ENCODE peak calls at places on chromosomes 6 and 20, in nine cellular contexts. One of them, this sample, is unnamed.

GRCh38 chr6:137094411-137095008 is 49.7 kb upstream of the IL20RA start:
- DNase-seq in transverse colon: peak; percentile 56
- DNase-seq in MM.1S: peak; percentile 72
- DNase-seq in NB4: peak; percentile 91
- DNase-seq in GM12864: peak; percentile 70
- DNase-seq in CD4-positive, alpha-beta T cell: peak; percentile 31
- DNase-seq in AG09309: peak; percentile 40
- DNase-seq in IMR-90: peak; percentile 67
- DNase-seq in bronchial epithelial cell: peak; percentile 76
- DNase-seq in this sample: peak; percentile 40

GRCh38 chr6:157550114-157550989 is 169.4 kb downstream of the ZDHHC14 start:
- DNase-seq in transverse colon: no peak
- DNase-seq in MM.1S: no peak
- DNase-seq in NB4: no peak
- DNase-seq in GM12864: no peak
- DNase-seq in CD4-positive, alpha-beta T cell: no peak
- DNase-seq in AG09309: no peak
- DNase-seq in IMR-90: no peak
- DNase-seq in bronchial epithelial cell: no peak
- DNase-seq in this sample: no peak

GRCh38 chr6:45569210-45569945 is 191.6 kb upstream of the SUPT3H start:
- DNase-seq in transverse colon: no peak
- DNase-seq in MM.1S: no peak
- DNase-seq in NB4: no peak
- DNase-seq in GM12864: no peak
- DNase-seq in CD4-positive, alpha-beta T cell: no peak
- DNase-seq in AG09309: no peak
- DNase-seq in IMR-90: no peak
- DNase-seq in bronchial epithelial cell: peak; percentile 82
- DNase-seq in this sample: no peak

GRCh38 chr6:9766240-9766915 is 648.5 kb downstream of the TFAP2A start:
- DNase-seq in transverse colon: no peak
- DNase-seq in MM.1S: no peak
- DNase-seq in NB4: no peak
- DNase-seq in GM12864: no peak
- DNase-seq in CD4-positive, alpha-beta T cell: no peak
- DNase-seq in AG09309: peak; percentile 84
- DNase-seq in IMR-90: peak; percentile 86
- DNase-seq in bronchial epithelial cell: peak; percentile 62
- DNase-seq in this sample: peak; percentile 6

GRCh38 chr6:34664270-34664971 is 32.1 kb downstream of the ILRUN start:
- DNase-seq in transverse colon: no peak
- DNase-seq in MM.1S: no peak
- DNase-seq in NB4: peak; percentile 77
- DNase-seq in GM12864: no peak
- DNase-seq in CD4-positive, alpha-beta T cell: no peak
- DNase-seq in AG09309: no peak
- DNase-seq in IMR-90: peak; percentile 62
- DNase-seq in bronchial epithelial cell: peak; percentile 38
- DNase-seq in this sample: no peak

GRCh38 chr6:34544052-34544604 is 12.0 kb downstream of the SPDEF start:
- DNase-seq in transverse colon: no peak
- DNase-seq in MM.1S: no peak
- DNase-seq in NB4: no peak
- DNase-seq in GM12864: no peak
- DNase-seq in CD4-positive, alpha-beta T cell: no peak
- DNase-seq in AG09309: no peak
- DNase-seq in IMR-90: no peak
- DNase-seq in bronchial epithelial cell: no peak
- DNase-seq in this sample: no peak

GRCh38 chr6:64672131-64672530 is 1034.9 kb downstream of the EYS start:
- DNase-seq in transverse colon: no peak
- DNase-seq in MM.1S: no peak
- DNase-seq in NB4: peak; percentile 58
- DNase-seq in GM12864: no peak
- DNase-seq in CD4-positive, alpha-beta T cell: no peak
- DNase-seq in AG09309: no peak
- DNase-seq in IMR-90: no peak
- DNase-seq in bronchial epithelial cell: no peak
- DNase-seq in this sample: no peak

GRCh38 chr20:50283922-50284810 is 93.5 kb downstream of the CEBPB start:
- DNase-seq in transverse colon: peak; percentile 48
- DNase-seq in MM.1S: no peak
- DNase-seq in NB4: peak; percentile 91
- DNase-seq in GM12864: no peak
- DNase-seq in CD4-positive, alpha-beta T cell: no peak
- DNase-seq in AG09309: no peak
- DNase-seq in IMR-90: peak; percentile 66
- DNase-seq in bronchial epithelial cell: peak; percentile 84
- DNase-seq in this sample: no peak

GRCh38 chr20:23509580-23509913 is 18.6 kb downstream of the CST8 start:
- DNase-seq in transverse colon: no peak
- DNase-seq in MM.1S: no peak
- DNase-seq in NB4: no peak
- DNase-seq in GM12864: no peak
- DNase-seq in CD4-positive, alpha-beta T cell: no peak
- DNase-seq in AG09309: no peak
- DNase-seq in IMR-90: no peak
- DNase-seq in bronchial epithelial cell: no peak
- DNase-seq in this sample: no peak

GRCh38 chr6:55058682-55059081 is 115.6 kb upstream of the HCRTR2 start:
- DNase-seq in transverse colon: no peak
- DNase-seq in MM.1S: no peak
- DNase-seq in NB4: no peak
- DNase-seq in GM12864: no peak
- DNase-seq in CD4-positive, alpha-beta T cell: no peak
- DNase-seq in AG09309: no peak
- DNase-seq in IMR-90: no peak
- DNase-seq in bronchial epithelial cell: no peak
- DNase-seq in this sample: no peak

GRCh38 chr20:19970256-19970765 is 46.9 kb upstream of the NAA20 start:
- DNase-seq in transverse colon: no peak
- DNase-seq in MM.1S: no peak
- DNase-seq in NB4: no peak
- DNase-seq in GM12864: no peak
- DNase-seq in CD4-positive, alpha-beta T cell: no peak
- DNase-seq in AG09309: no peak
- DNase-seq in IMR-90: no peak
- DNase-seq in bronchial epithelial cell: no peak
- DNase-seq in this sample: no peak

GRCh38 chr20:31842471-31843157 is 2.8 kb downstream of the FOXS1 start:
- DNase-seq in transverse colon: no peak
- DNase-seq in MM.1S: no peak
- DNase-seq in NB4: peak; percentile 53
- DNase-seq in GM12864: no peak
- DNase-seq in CD4-positive, alpha-beta T cell: no peak
- DNase-seq in AG09309: no peak
- DNase-seq in IMR-90: peak; percentile 59
- DNase-seq in bronchial epithelial cell: no peak
- DNase-seq in this sample: no peak

GRCh38 chr6:8481727-8482126 is 46.4 kb upstream of the SLC35B3 start:
- DNase-seq in transverse colon: no peak
- DNase-seq in MM.1S: peak; percentile 46
- DNase-seq in NB4: peak; percentile 52
- DNase-seq in GM12864: no peak
- DNase-seq in CD4-positive, alpha-beta T cell: no peak
- DNase-seq in AG09309: no peak
- DNase-seq in IMR-90: no peak
- DNase-seq in bronchial epithelial cell: peak; percentile 29
- DNase-seq in this sample: peak; percentile 20

GRCh38 chr6:8268156-8268555 is 165.8 kb upstream of the EEF1E1 start:
- DNase-seq in transverse colon: no peak
- DNase-seq in MM.1S: no peak
- DNase-seq in NB4: no peak
- DNase-seq in GM12864: no peak
- DNase-seq in CD4-positive, alpha-beta T cell: no peak
- DNase-seq in AG09309: no peak
- DNase-seq in IMR-90: no peak
- DNase-seq in bronchial epithelial cell: peak; percentile 66
- DNase-seq in this sample: no peak

GRCh38 chr6:146620655-146621054 is 21.9 kb downstream of the ADGB start:
- DNase-seq in transverse colon: no peak
- DNase-seq in MM.1S: no peak
- DNase-seq in NB4: peak; percentile 60
- DNase-seq in GM12864: no peak
- DNase-seq in CD4-positive, alpha-beta T cell: no peak
- DNase-seq in AG09309: no peak
- DNase-seq in IMR-90: no peak
- DNase-seq in bronchial epithelial cell: peak; percentile 17
- DNase-seq in this sample: no peak

DNA sequence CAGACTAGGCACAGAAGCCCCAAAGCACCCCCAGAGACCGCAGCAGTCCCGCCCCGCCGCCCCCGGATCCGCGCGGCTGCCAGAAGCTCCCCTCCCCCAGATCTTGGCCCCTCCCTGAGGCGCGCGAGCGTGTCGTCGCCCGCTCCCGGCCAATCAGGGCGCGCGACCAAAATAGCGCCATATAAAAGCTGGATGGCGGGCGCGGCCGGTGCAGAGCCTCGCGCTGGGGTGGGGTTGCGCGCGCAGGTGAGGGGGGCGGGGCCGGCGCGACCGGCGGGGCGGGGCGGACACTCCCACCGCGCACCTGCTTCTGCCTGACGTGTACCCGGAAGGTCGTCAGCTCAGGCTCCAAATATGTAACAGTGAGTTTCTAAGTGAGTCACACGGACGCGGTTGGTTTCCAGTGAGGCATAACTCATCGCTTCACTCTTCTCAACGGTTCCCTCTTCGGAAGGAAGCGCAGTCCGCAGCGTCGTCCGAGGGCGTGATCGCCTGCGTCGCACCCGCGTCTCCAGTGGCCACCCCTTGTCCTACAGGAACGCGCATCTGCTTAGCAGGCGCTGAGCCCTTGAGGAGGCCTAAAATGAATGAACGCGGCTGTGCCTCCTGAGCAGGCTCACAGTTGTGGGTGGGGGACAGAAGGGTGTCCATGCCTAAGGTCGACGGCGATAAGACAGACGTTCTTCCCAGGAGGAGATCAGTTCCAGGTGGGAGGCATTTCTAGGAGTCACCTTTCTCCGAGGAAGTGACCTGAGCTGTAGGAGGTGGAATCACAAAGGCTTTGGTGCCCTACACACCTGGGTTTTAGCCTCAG is 50.6 kb upstream of the EZR start:
- DNase-seq in transverse colon: peak; percentile 96
- DNase-seq in MM.1S: peak; percentile 93
- DNase-seq in NB4: peak; percentile 99
- DNase-seq in GM12864: peak; percentile 99
- DNase-seq in CD4-positive, alpha-beta T cell: peak; percentile 94
- DNase-seq in AG09309: no peak
- DNase-seq in IMR-90: peak; percentile 95
- DNase-seq in bronchial epithelial cell: peak; percentile 99
- DNase-seq in this sample: peak; percentile 97
- TF ChIP-seq CTCF in transverse colon: peak; percentile 48
- TF ChIP-seq CTCF in MM.1S: peak; percentile 18
- TF ChIP-seq CTCF in NB4: no peak
- TF ChIP-seq CTCF in GM12864: peak; percentile 43
- TF ChIP-seq CTCF in CD4-positive, alpha-beta T cell: no peak
- TF ChIP-seq CTCF in AG09309: no peak
- TF ChIP-seq CTCF in IMR-90: no peak
- TF ChIP-seq CTCF in bronchial epithelial cell: peak; percentile 44
- TF ChIP-seq CTCF in this sample: peak; percentile 10

DNA sequence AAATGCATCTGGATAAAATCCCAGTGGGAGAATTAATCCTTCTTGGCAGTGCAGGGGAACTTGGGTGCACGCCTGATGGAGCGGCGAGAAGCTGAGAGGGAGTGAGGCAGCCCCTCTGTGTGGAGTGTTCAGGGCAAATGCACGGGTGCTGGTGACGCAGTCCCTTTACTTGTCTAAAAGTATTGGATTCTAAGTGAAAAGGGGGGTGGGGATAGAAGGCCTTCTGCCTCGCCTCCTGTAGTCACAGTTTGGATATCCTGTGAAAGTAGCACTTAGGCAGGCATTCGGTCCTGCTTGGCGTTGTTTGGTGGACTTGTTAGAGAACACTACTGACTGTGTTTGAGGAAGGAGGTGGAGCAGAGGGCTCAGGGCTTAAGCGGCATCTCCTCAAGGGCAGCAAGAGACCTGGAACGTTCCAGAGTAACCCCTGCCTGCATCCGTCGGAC is 39.3 kb downstream of the PHACTR3 start:
- DNase-seq in transverse colon: no peak
- DNase-seq in MM.1S: no peak
- DNase-seq in NB4: no peak
- DNase-seq in GM12864: no peak
- DNase-seq in CD4-positive, alpha-beta T cell: no peak
- DNase-seq in AG09309: no peak
- DNase-seq in IMR-90: no peak
- DNase-seq in bronchial epithelial cell: no peak
- DNase-seq in this sample: no peak
- TF ChIP-seq CTCF in transverse colon: no peak
- TF ChIP-seq CTCF in MM.1S: no peak
- TF ChIP-seq CTCF in NB4: no peak
- TF ChIP-seq CTCF in GM12864: no peak
- TF ChIP-seq CTCF in CD4-positive, alpha-beta T cell: no peak
- TF ChIP-seq CTCF in AG09309: no peak
- TF ChIP-seq CTCF in IMR-90: no peak
- TF ChIP-seq CTCF in bronchial epithelial cell: no peak
- TF ChIP-seq CTCF in this sample: no peak

DNA sequence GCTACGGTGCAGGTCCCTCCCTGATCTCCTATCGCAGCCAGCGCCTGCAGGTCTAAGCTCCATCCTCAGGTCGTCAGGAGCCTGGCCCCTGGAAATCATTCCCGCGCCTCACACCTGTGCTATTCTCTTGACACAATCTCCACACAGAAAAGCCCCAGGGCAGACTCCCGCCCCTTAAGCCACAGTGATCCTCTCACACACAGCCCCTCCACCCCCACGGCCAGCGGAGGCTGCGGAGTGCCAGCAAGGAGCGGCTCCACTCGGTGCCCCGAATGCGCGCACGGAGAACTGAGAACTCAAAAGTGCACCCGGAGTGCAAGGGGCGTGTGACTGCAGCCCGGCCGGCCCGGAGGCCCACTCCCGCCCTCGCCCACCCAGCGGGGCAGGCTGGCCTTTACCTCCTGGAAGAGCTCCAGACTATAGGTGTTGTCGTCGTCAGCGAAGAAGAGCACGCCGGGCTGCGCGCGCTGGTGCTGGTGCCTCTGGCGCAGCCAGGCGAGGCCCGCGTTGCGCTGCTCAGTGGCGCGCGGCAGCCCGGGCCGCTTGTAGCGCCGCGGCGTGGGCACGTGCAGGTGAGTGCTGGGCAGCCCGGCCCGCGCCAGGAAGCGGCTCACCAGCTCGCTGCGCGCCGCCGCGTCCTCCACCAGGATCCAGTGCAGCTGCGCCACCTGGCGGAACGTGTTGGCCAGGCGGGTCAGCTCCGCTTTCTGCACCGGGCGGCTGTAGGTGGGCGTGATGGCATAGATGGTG is 1.2 kb downstream of the B3GAT2 start:
- DNase-seq in transverse colon: peak; percentile 86
- DNase-seq in MM.1S: peak; percentile 84
- DNase-seq in NB4: peak; percentile 73
- DNase-seq in GM12864: peak; percentile 55
- DNase-seq in CD4-positive, alpha-beta T cell: peak; percentile 81
- DNase-seq in AG09309: no peak
- DNase-seq in IMR-90: peak; percentile 65
- DNase-seq in bronchial epithelial cell: peak; percentile 59
- DNase-seq in this sample: peak; percentile 91
- TF ChIP-seq CTCF in transverse colon: peak; percentile 66
- TF ChIP-seq CTCF in MM.1S: peak; percentile 76
- TF ChIP-seq CTCF in NB4: peak; percentile 63
- TF ChIP-seq CTCF in GM12864: peak; percentile 92
- TF ChIP-seq CTCF in CD4-positive, alpha-beta T cell: peak; percentile 77
- TF ChIP-seq CTCF in AG09309: peak; percentile 86
- TF ChIP-seq CTCF in IMR-90: peak; percentile 68
- TF ChIP-seq CTCF in bronchial epithelial cell: peak; percentile 98
- TF ChIP-seq CTCF in this sample: peak; percentile 96

GRCh38 chr6:63066053-63066704 is 145.1 kb upstream of the FKBP1C start:
- DNase-seq in transverse colon: no peak
- DNase-seq in MM.1S: peak; percentile 51
- DNase-seq in NB4: peak; percentile 40
- DNase-seq in GM12864: peak; percentile 1
- DNase-seq in CD4-positive, alpha-beta T cell: no peak
- DNase-seq in AG09309: no peak
- DNase-seq in IMR-90: no peak
- DNase-seq in bronchial epithelial cell: peak; percentile 12
- DNase-seq in this sample: peak; percentile 11
- TF ChIP-seq CTCF in transverse colon: peak; percentile 19
- TF ChIP-seq CTCF in MM.1S: no peak
- TF ChIP-seq CTCF in NB4: peak; percentile 16
- TF ChIP-seq CTCF in GM12864: peak; percentile 28
- TF ChIP-seq CTCF in CD4-positive, alpha-beta T cell: no peak
- TF ChIP-seq CTCF in AG09309: no peak
- TF ChIP-seq CTCF in IMR-90: no peak
- TF ChIP-seq CTCF in bronchial epithelial cell: no peak
- TF ChIP-seq CTCF in this sample: no peak